ENCODE peak calls at places on chromosomes 3 and 15, in four cellular contexts. Y, Z, S and B are unnamed samples. For H3K4me1, the result is how much of the 10 kb centered on the place peaks cover.

GRCh38 chr15:48250640-48251076 is 44.6 kb downstream of the SLC12A1 start:
- DNase-seq in Y (peak), Z (no peak), S (peak), B (peak)

GRCh38 chr3:63961891-63962290 is 49.7 kb upstream of the SCAANT1 start:
- DNase-seq in Y (no peak), Z (no peak), S (no peak), B (no peak)

GRCh38 chr3:4709336-4709735 is 216.2 kb downstream of the ITPR1 start:
- DNase-seq in Y (no peak), Z (no peak), S (no peak), B (no peak)

GRCh38 chr3:126293370-126294082 is 63.7 kb downstream of the KLF15 start:
- DNase-seq in Y (no peak), Z (no peak), S (no peak), B (peak)

GRCh38 chr3:153848701-153849100 is 272.5 kb upstream of the ARHGEF26 start:
- DNase-seq in Y (no peak), Z (no peak), S (no peak), B (no peak)

GRCh38 chr3:171878441-171879225 is 35.5 kb downstream of the TMEM212 start:
- DNase-seq in Y (no peak), Z (no peak), S (no peak), B (no peak)

GRCh38 chr15:65396283-65396964 is 18.6 kb upstream of the IGDCC3 start:
- DNase-seq in Y (no peak), Z (no peak), S (no peak), B (no peak)

GRCh38 chr3:142232340-142232739 is 7.0 kb upstream of the GK5 start:
- DNase-seq in Y (no peak), Z (no peak), S (no peak), B (no peak)

GRCh38 chr3:108469126-108469525 is 41.3 kb downstream of the MYH15 start:
- DNase-seq in Y (no peak), Z (no peak), S (no peak), B (no peak)

GRCh38 chr3:129020691-129021090 is 19.6 kb downstream of the EFCC1 start:
- DNase-seq in Y (no peak), Z (no peak), S (no peak), B (no peak)

GRCh38 chr3:56469141-56469540 is 874 bp upstream of the ERC2 start:
- DNase-seq in Y (no peak), Z (no peak), S (no peak), B (no peak)

GRCh38 chr3:133850034-133850433 is 44.4 kb downstream of the SRPRB start:
- DNase-seq in Y (no peak), Z (no peak), S (no peak), B (no peak)

GRCh38 chr3:16639806-16640205 is 34.6 kb upstream of the DAZL start:
- DNase-seq in Y (no peak), Z (no peak), S (no peak), B (no peak)

GRCh38 chr15:68631621-68632051 is 52.8 kb downstream of the CORO2B start:
- DNase-seq in Y (no peak), Z (no peak), S (no peak), B (no peak)

GRCh38 chr3:78846688-78847087 is 921.1 kb downstream of the ROBO1 start:
- DNase-seq in Y (no peak), Z (no peak), S (no peak), B (no peak)

GRCh38 chr15:62711691-62712454 is 330.7 kb upstream of the TPM1 start:
- DNase-seq in Y (no peak), Z (no peak), S (no peak), B (no peak)

GRCh38 chr3:24100694-24101402 is 155.8 kb downstream of the NR1D2 start:
- DNase-seq in Y (peak), Z (no peak), S (no peak), B (no peak)

GRCh38 chr15:68565701-68566100 is 13.1 kb upstream of the CORO2B start:
- DNase-seq in Y (no peak), Z (peak), S (no peak), B (no peak)

GRCh38 chr3:127970966-127971592 is 56.0 kb downstream of the KBTBD12 start:
- DNase-seq in Y (no peak), Z (no peak), S (peak), B (peak)

GRCh38 chr15:36407647-36408046 is 171.8 kb upstream of the CDIN1 start:
- DNase-seq in Y (no peak), Z (no peak), S (no peak), B (peak)

GRCh38 chr3:124858275-124858674 is 28.9 kb downstream of the ITGB5 start:
- DNase-seq in Y (no peak), Z (no peak), S (no peak), B (no peak)

GRCh38 chr3:65508743-65509422 is 529.8 kb downstream of the MAGI1 start:
- DNase-seq in Y (no peak), Z (no peak), S (no peak), B (no peak)

GRCh38 chr15:55916666-55917409 is 76.6 kb downstream of the NEDD4 start:
- DNase-seq in Y (no peak), Z (no peak), S (no peak), B (peak)

GRCh38 chr3:11154953-11155325 is 646 bp downstream of the HRH1 start:
- DNase-seq in Y (no peak), Z (no peak), S (no peak), B (peak)

GRCh38 chr3:98002717-98003116 is 30.5 kb upstream of the RIOX2 start:
- DNase-seq in Y (no peak), Z (no peak), S (no peak), B (no peak)

GRCh38 chr3:107690522-107691138 is 167.9 kb downstream of the BBX start:
- DNase-seq in Y (no peak), Z (no peak), S (no peak), B (no peak)

GRCh38 chr3:177538064-177538742 is 340.9 kb upstream of the TBL1XR1 start:
- DNase-seq in Y (peak), Z (no peak), S (no peak), B (no peak)

GRCh38 chr15:96093063-96093462 is 237.4 kb upstream of the NR2F2 start:
- DNase-seq in Y (no peak), Z (no peak), S (no peak), B (peak)

GRCh38 chr15:57280464-57280863 is 95.8 kb upstream of the CGNL1 start:
- DNase-seq in Y (no peak), Z (no peak), S (no peak), B (no peak)

GRCh38 chr3:40490916-40491315 is 14.0 kb downstream of the ZNF619 start:
- DNase-seq in Y (no peak), Z (no peak), S (no peak), B (no peak)

GRCh38 chr3:190048831-190049541 is 71.7 kb downstream of the P3H2 start:
- DNase-seq in Y (no peak), Z (no peak), S (no peak), B (no peak)

GRCh38 chr3:142613491-142613890 is 17.3 kb downstream of the PLS1 start:
- DNase-seq in Y (no peak), Z (no peak), S (peak), B (no peak)

GRCh38 chr3:71753716-71754609 is at the start of gene GPR27:
- DNase-seq in Y (no peak), Z (no peak), S (no peak), B (peak)

GRCh38 chr15:70781236-70781635 is 17.9 kb upstream of the UACA start:
- DNase-seq in Y (no peak), Z (peak), S (no peak), B (no peak)

GRCh38 chr15:70783041-70783440 is 19.7 kb upstream of the UACA start:
- DNase-seq in Y (no peak), Z (no peak), S (no peak), B (no peak)

GRCh38 chr15:70787001-70787400 is 23.6 kb upstream of the UACA start:
- DNase-seq in Y (no peak), Z (no peak), S (no peak), B (no peak)

GRCh38 chr15:70788114-70789049 is 25.0 kb upstream of the UACA start:
- DNase-seq in Y (no peak), Z (no peak), S (no peak), B (no peak)

GRCh38 chr15:70783610-70784021 is 20.3 kb upstream of the UACA start:
- DNase-seq in Y (no peak), Z (peak), S (peak), B (peak)
- H3K4me1 ChIP-seq in Y (under half), Z (under half), S (under half), B (under half)

DNA sequence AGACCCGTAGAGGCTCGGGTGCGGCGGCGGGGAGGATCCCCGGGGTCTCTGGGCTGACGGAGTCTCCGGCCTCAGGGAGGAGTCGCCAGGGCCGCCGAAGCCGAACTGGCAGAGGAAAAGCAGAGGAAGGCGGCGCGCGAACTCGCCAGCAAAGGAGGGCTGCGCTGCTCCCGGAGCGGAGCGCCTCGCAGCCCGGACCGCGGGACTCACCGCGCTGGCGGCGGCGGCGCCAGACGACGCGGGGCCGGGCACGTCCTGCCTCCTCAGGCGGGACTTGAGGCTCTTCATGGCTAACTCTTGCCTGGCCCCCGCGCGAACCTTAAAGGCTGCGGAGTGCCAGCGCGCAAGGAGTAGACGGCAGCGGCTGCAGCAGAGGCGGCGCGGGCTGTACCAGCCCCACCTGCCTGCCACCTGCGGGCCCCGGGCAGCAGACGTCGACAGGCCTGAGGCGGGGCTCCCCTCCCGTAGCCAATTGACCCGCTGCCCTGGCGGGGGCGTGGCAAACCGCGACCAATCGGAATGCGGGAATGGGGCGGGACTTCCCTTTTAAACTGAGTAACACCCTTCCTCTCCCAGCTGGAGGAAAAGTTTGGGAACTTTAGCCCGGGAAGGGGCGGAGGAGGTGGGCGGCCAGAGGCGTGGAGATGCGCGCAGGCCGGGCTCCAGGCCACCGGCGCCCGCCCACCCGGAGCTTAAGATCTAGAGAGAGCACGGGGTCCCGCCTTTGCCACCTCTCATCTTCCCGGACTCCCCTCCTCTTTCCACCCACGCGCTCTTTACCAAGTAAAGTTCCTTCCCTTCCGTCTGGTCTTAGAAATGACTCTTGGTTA is at the start of gene UACA:
- DNase-seq in Y (peak), Z (peak), S (peak), B (peak)
- H3K4me3 ChIP-seq in Y (peak), Z (peak), S (peak), B (peak)

GRCh38 chr15:31341501-31342195 is 15.0 kb downstream of the KLF13 start:
- DNase-seq in Y (no peak), Z (no peak), S (no peak), B (no peak)
- H3K4me1 ChIP-seq in Y (half or more), Z (under half), S (half or more), B (half or more)

DNA sequence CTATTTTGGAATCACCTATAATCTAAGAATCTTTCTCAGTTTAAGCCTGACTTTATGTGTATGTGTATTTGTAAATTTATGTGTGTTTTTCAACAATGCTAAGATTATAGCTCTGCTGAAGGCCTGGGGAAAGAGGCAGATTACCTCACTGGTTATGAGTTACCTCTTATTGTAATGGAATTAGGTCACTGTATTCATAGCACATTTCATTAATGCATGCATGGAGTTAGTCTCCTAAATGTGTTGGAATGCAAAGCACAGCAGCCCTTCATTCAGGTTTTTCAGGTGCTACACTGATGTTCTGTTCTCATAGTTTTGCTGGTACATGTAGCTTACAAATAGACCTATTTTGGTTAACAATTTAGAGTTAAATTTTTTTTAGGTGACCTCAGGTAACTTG is 9.5 kb downstream of the GPR87 start:
- DNase-seq in Y (no peak), Z (no peak), S (no peak), B (no peak)
- H3K4me3 ChIP-seq in Y (no peak), Z (no peak), S (no peak), B (no peak)

GRCh38 chr3:158776531-158776930 is 25.3 kb upstream of the MFSD1 start:
- DNase-seq in Y (no peak), Z (no peak), S (no peak), B (no peak)
- H3K4me1 ChIP-seq in Y (under half), Z (under half), S (under half), B (under half)

GRCh38 chr3:32177702-32178198 is 60.7 kb upstream of the CMTM8 start:
- DNase-seq in Y (peak), Z (no peak), S (peak), B (peak)
- H3K4me3 ChIP-seq in Y (no peak), Z (no peak), S (no peak), B (no peak)

GRCh38 chr15:77823736-77824135 is 191.0 kb upstream of the LINGO1 start:
- DNase-seq in Y (no peak), Z (no peak), S (no peak), B (no peak)
- H3K4me1 ChIP-seq in Y (under half), Z (under half), S (under half), B (under half)

DNA sequence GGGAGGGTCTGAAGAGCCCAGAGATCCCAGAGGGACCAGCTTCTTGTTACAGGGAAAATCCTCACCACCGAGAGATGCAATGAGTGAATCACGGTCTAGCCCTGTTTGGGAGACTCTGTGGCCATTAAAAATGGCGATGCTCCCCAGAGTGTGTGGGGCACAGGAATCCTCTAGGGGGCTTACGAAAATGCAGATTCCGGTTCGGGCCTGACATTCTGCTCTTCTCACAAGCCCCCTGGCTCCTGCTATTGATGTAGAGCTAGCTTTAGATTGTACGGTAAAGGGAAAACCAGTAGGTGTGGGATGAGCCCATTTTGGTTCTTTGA is 35.5 kb upstream of the EPHB3 start:
- DNase-seq in Y (no peak), Z (no peak), S (no peak), B (no peak)
- H3K4me3 ChIP-seq in Y (peak), Z (peak), S (no peak), B (no peak)